ENCODE peak calls at places on chromosomes 1 and 21, in six cellular contexts. Z is HFFc6; A is colonic mucosa; V is lung; S is GM10248; W is CD4-positive, alpha-beta T cell. O is an unnamed sample.

GRCh38 chr1:2194319-2194897 is at the start of gene FAAP20:
- DNase-seq in W (peak), Z (peak), V (no peak), A (no peak), S (peak), O (peak)

GRCh38 chr21:30710499-30710898 is 8.1 kb downstream of the KRTAP21-3 start:
- DNase-seq in A (no peak), Z (no peak), V (no peak), W (no peak), S (no peak), O (no peak)

GRCh38 chr1:27111771-27112573 is 43.0 kb downstream of the SLC9A1 start:
- DNase-seq in S (peak), V (peak), Z (peak), W (peak), A (peak), O (peak)

GRCh38 chr1:187513190-187513589 is 684.4 kb downstream of the PLA2G4A start:
- DNase-seq in V (no peak), A (no peak), Z (no peak), S (no peak), W (no peak), O (no peak)

GRCh38 chr1:67838180-67838912 is 5.1 kb upstream of the GNG12 start:
- DNase-seq in S (no peak), W (no peak), A (no peak), V (no peak), Z (peak), O (no peak)

GRCh38 chr1:107952989-107953388 is 12.0 kb downstream of the VAV3 start:
- DNase-seq in W (no peak), Z (no peak), V (no peak), A (no peak), S (no peak), O (no peak)

GRCh38 chr1:202213361-202214088 is 19.9 kb downstream of the LGR6 start:
- DNase-seq in S (no peak), Z (no peak), W (no peak), A (no peak), V (no peak), O (no peak)

GRCh38 chr1:25117233-25117823 is 115.0 kb downstream of the SYF2 start:
- DNase-seq in V (no peak), S (no peak), W (no peak), A (peak), Z (no peak), O (no peak)

GRCh38 chr1:155078496-155079209 is at the start of gene EFNA3:
- DNase-seq in W (peak), V (no peak), A (peak), Z (no peak), S (peak), O (peak)

GRCh38 chr1:225427249-225428065 is at the start of gene LBR:
- DNase-seq in A (peak), Z (no peak), W (peak), V (no peak), S (no peak), O (no peak)

GRCh38 chr1:232250838-232251237 is 379.1 kb downstream of the SIPA1L2 start:
- DNase-seq in V (no peak), S (no peak), Z (no peak), W (no peak), A (no peak), O (no peak)

GRCh38 chr1:61097326-61097725 is 15.0 kb downstream of the NFIA start:
- DNase-seq in Z (peak), W (no peak), S (no peak), V (no peak), A (no peak), O (no peak)

GRCh38 chr1:171948491-171948890 is 107.2 kb downstream of the DNM3 start:
- DNase-seq in A (no peak), Z (no peak), W (no peak), S (no peak), V (no peak), O (no peak)

GRCh38 chr1:115074839-115075534 is 14.3 kb downstream of the TSPAN2 start:
- DNase-seq in Z (no peak), A (no peak), S (no peak), V (no peak), W (no peak), O (no peak)

GRCh38 chr1:68791800-68792199 is 294.9 kb upstream of the DEPDC1 start:
- DNase-seq in W (no peak), Z (no peak), A (no peak), S (no peak), V (no peak), O (no peak)

GRCh38 chr1:200558866-200559459 is 61.6 kb downstream of the KIF14 start:
- DNase-seq in V (no peak), A (no peak), S (peak), Z (peak), W (no peak), O (peak)

GRCh38 chr1:182215797-182216196 is 154.3 kb upstream of the ZNF648 start:
- DNase-seq in Z (peak), V (no peak), A (no peak), S (no peak), W (no peak), O (no peak)

GRCh38 chr21:31710586-31710985 is 21.3 kb downstream of the SCAF4 start:
- DNase-seq in W (no peak), V (no peak), S (no peak), A (no peak), Z (peak), O (no peak)

GRCh38 chr1:65105596-65105995 is 42.4 kb upstream of the AK4 start:
- DNase-seq in Z (no peak), S (no peak), V (no peak), W (no peak), A (no peak), O (no peak)

GRCh38 chr1:22418852-22419480 is 32.7 kb upstream of the ZBTB40 start:
- DNase-seq in A (no peak), S (no peak), Z (peak), W (no peak), V (no peak), O (no peak)

GRCh38 chr1:85850238-85850637 is 142.0 kb upstream of the ZNHIT6 start:
- DNase-seq in A (no peak), S (no peak), W (no peak), Z (peak), V (no peak), O (no peak)
- TF ChIP-seq CTCF in A (no peak), S (no peak), W (no peak), Z (peak), V (no peak), O (no peak)

GRCh38 chr1:93720931-93721614 is 39.4 kb upstream of the BCAR3 start:
- DNase-seq in W (no peak), S (no peak), V (no peak), A (no peak), Z (no peak), O (no peak)

GRCh38 chr1:93723101-93723500 is 41.5 kb upstream of the BCAR3 start:
- DNase-seq in S (no peak), A (no peak), W (no peak), Z (peak), V (no peak), O (no peak)

GRCh38 chr1:93723733-93724270 is 42.2 kb upstream of the BCAR3 start:
- DNase-seq in Z (no peak), V (no peak), A (no peak), S (no peak), W (no peak), O (no peak)

GRCh38 chr1:93717639-93718038 is 36.0 kb upstream of the BCAR3 start:
- DNase-seq in Z (no peak), V (no peak), A (no peak), S (no peak), W (no peak), O (no peak)

GRCh38 chr1:93722081-93723031 is 40.7 kb upstream of the BCAR3 start:
- DNase-seq in V (no peak), W (no peak), S (no peak), Z (no peak), A (no peak), O (no peak)
- TF ChIP-seq CTCF in V (no peak), W (no peak), S (no peak), Z (no peak), A (no peak), O (no peak)

DNA sequence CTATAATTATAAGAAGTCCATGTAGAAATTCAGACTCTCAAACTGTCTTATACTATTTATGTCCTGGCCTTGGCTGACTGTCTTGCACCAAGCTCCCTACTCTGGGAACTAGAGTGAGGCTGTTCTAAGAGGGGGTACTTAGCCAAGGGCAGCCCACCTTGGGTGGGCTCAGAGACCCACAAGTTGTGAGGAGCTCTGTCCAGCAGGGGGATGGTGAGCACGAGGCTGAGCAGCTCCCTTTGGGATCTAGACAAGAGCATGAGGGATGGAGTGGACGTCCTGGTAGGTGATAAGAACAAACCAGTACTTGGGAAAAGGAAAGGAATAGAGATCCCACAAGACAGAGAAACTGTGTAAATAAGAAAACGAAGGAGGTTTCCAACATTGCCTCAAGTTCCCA is 127.1 kb upstream of the SLC44A3 start:
- DNase-seq in S (no peak), V (no peak), A (no peak), Z (no peak), W (no peak), O (no peak)
- TF ChIP-seq CTCF in S (no peak), V (no peak), A (no peak), Z (peak), W (no peak), O (no peak)

DNA sequence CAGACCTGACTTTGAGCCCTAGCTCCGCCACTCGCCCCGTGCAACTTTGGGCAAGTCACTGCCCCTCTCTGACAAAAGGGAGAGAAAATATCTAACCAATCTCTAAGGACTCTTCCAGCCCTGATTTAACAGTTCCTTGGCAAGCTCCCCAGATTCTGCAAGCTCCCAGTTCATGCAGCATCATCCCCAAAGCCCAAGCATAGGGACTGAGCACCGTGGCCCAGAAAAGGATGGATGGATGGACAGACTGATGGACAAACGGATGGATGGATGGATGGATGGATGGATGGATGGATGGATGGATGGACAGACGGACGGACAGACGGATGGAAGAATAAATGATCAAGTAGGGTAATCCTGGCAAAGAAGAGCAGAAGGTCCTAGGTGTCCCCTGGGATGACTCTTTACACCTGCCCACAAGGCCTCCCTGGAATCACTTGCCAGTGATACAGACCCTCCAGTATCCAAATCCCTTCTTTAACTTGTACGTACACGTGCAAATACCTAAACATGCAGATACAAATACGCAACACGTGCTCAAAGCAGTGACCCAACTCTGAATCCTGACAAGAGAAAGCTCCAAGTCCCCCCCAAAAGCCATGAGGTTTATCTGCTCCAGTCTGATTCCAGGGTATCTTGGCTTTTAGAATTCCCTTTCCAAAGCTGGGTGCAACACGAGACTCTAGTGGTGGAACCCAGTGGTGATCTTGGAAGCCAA is 16.0 kb downstream of the IFFO2 start:
- DNase-seq in W (no peak), S (no peak), V (no peak), A (no peak), Z (no peak), O (no peak)
- TF ChIP-seq CTCF in W (no peak), S (no peak), V (no peak), A (no peak), Z (no peak), O (no peak)

GRCh38 chr1:19918057-19918456 is 5.4 kb downstream of the PLA2G2E start:
- DNase-seq in W (peak), V (peak), S (peak), A (peak), Z (peak), O (peak)
- TF ChIP-seq CTCF in W (peak), V (peak), S (peak), A (peak), Z (peak), O (peak)

GRCh38 chr21:41460578-41461527 is 34.8 kb downstream of the MX1 start:
- DNase-seq in V (peak), W (peak), A (peak), S (peak), Z (peak), O (peak)
- TF ChIP-seq CTCF in V (peak), W (peak), A (peak), S (peak), Z (peak), O (peak)